ENCODE peak calls at places on chromosomes 1 and 21, in four cellular contexts. W, V, F and J are unnamed samples.

GRCh38 chr1:208025036-208025435 is 114.1 kb upstream of the CD34 start:
- DNase-seq in F (no peak), W (no peak), V (no peak), J (no peak)

GRCh38 chr1:153842006-153842471 is 66.8 kb downstream of the SLC27A3 start:
- DNase-seq in V (no peak), W (no peak), F (no peak), J (no peak)

GRCh38 chr1:204909109-204909508 is 38.4 kb downstream of the NFASC start:
- DNase-seq in W (no peak), F (no peak), V (no peak), J (no peak)

GRCh38 chr1:17196496-17197180 is 8.3 kb upstream of the PADI1 start:
- DNase-seq in F (no peak), V (no peak), W (no peak), J (no peak)

GRCh38 chr1:107141491-107142369 is 891 bp downstream of the NTNG1 start:
- DNase-seq in W (peak; percentile 16), F (no peak), V (peak; percentile 7), J (peak; percentile 36)

GRCh38 chr1:54384921-54385726 is 21.1 kb downstream of the SSBP3 start:
- DNase-seq in W (no peak), F (no peak), V (no peak), J (no peak)

GRCh38 chr1:228684609-228685008 is 50.7 kb upstream of the RHOU start:
- DNase-seq in F (no peak), V (no peak), W (no peak), J (no peak)

GRCh38 chr21:35697321-35697808 is 363.0 kb downstream of the SETD4 start:
- DNase-seq in V (no peak), F (no peak), W (peak; percentile 28), J (no peak)

GRCh38 chr1:56923207-56923606 is 42.6 kb downstream of the C8B start:
- DNase-seq in V (no peak), F (no peak), W (no peak), J (no peak)

GRCh38 chr1:67097305-67097704 is 37.5 kb downstream of the C1orf141 start:
- DNase-seq in W (no peak), V (peak; percentile 13), F (peak; percentile 13), J (no peak)

GRCh38 chr1:89149229-89149628 is 23.3 kb upstream of the GBP2 start:
- DNase-seq in V (peak; percentile 36), W (peak; percentile 11), F (no peak), J (no peak)

GRCh38 chr1:148318123-148318899 is 164.8 kb downstream of the PPIAL4G start:
- DNase-seq in W (no peak), F (no peak), V (no peak), J (no peak)

GRCh38 chr1:244863491-244864252 is 671 bp downstream of the HNRNPU start:
- DNase-seq in V (no peak), F (no peak), W (no peak), J (no peak)

GRCh38 chr1:181135462-181135781 is 46.9 kb downstream of the IER5 start:
- DNase-seq in F (no peak), V (no peak), W (peak; percentile 76), J (peak; percentile 72)

GRCh38 chr1:156777573-156777972 is 10.2 kb downstream of the PRCC start:
- DNase-seq in F (no peak), V (no peak), W (no peak), J (no peak)

GRCh38 chr1:183528577-183528976 is 56.3 kb downstream of the SMG7 start:
- DNase-seq in W (no peak), F (no peak), V (no peak), J (no peak)

GRCh38 chr1:183537405-183537804 is 52.9 kb downstream of the NCF2 start:
- DNase-seq in F (no peak), W (no peak), V (no peak), J (no peak)

DNA sequence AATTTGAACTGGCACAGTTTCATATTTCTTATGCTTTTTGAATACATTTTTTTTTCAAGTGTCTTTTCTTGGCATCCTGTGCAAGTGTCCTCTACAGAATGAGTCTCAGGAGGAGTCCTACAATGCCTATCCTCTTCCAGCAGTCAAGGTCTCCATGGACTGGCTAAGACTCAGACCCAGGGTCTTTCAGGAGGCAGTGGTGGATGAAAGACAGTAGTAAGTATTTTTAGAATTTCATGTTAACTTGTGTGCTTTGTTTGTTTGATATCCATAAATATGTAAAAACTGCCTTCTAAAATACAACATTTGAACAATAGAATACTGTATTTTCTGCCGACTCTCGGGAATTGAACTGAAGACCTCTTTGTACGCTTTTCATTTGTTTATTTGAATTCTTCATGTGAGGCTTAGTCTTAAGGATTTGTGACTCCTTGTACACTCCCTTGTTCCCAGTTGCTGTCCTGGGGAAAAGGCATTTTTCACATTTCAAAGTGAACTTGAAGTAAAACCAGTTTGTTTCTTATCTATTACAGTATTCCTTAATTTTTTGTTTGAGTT is 56.6 kb downstream of the NCF2 start:
- DNase-seq in V (no peak), W (no peak), F (no peak), J (no peak)
- TF ChIP-seq RNF2 in V (no peak), W (no peak), F (no peak), J (no peak)

GRCh38 chr1:4634793-4635406 is 19.5 kb upstream of the AJAP1 start:
- DNase-seq in V (no peak), F (no peak), W (no peak), J (no peak)

GRCh38 chr1:4636644-4637380 is 17.6 kb upstream of the AJAP1 start:
- DNase-seq in V (no peak), W (no peak), F (no peak), J (no peak)

GRCh38 chr1:4638347-4638734 is 16.1 kb upstream of the AJAP1 start:
- DNase-seq in V (no peak), W (no peak), F (no peak), J (no peak)

GRCh38 chr1:4636186-4636585 is 18.2 kb upstream of the AJAP1 start:
- DNase-seq in W (no peak), V (no peak), F (no peak), J (no peak)

GRCh38 chr1:4637616-4638346 is 16.6 kb upstream of the AJAP1 start:
- DNase-seq in F (no peak), W (no peak), V (no peak), J (no peak)
- TF ChIP-seq RNF2 in F (no peak), W (no peak), V (no peak), J (no peak)

GRCh38 chr1:84095308-84095707 is 48.8 kb upstream of the PRKACB start:
- DNase-seq in W (no peak), F (no peak), V (no peak), J (no peak)

GRCh38 chr1:84086189-84086588 is 57.9 kb upstream of the PRKACB start:
- DNase-seq in F (no peak), W (peak; percentile 42), V (no peak), J (no peak)

GRCh38 chr1:84086616-84087015 is 57.5 kb upstream of the PRKACB start:
- DNase-seq in F (no peak), V (no peak), W (no peak), J (no peak)

GRCh38 chr1:84089470-84090261 is 54.4 kb upstream of the PRKACB start:
- DNase-seq in W (peak; percentile 35), F (no peak), V (peak; percentile 62), J (no peak)

DNA sequence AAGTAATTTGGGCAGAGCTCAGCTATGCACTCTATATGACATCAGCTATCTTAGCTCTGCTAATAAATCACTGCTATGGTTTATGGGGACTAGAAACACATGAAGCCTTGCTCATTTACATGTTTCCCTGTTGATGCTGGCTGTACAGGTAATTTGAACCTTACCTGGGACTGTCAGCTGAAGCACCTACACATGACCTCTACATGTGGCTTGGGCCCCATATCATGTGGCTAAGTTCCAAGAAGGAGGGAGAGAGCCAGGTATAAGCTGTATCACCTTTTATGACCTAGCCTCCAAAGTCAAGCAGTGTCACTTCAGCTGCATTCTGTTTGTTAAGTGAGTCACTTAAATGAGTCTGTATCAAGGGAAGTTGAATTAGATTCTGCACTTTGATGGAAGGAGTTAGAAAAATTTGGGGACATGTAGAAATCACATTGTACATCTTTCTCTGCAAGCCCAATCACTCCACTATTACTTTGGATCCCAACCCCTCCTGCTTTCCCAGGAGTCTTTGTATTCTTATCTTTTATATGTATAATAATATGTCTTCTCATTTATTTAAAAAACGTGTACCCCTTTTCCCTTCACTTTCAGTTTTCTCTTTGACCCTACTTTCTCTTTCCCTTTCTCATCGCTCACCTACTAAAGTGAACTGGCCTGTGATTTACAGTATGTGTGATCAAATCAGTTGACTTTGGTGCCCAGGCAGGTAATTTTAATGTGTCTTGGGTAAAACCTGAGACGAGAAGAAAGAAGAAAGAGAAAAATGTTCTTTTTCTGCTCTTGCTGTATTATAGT is 53.4 kb upstream of the PRKACB start:
- DNase-seq in V (no peak), W (no peak), F (no peak), J (no peak)
- TF ChIP-seq RNF2 in V (no peak), W (no peak), F (no peak), J (no peak)

DNA sequence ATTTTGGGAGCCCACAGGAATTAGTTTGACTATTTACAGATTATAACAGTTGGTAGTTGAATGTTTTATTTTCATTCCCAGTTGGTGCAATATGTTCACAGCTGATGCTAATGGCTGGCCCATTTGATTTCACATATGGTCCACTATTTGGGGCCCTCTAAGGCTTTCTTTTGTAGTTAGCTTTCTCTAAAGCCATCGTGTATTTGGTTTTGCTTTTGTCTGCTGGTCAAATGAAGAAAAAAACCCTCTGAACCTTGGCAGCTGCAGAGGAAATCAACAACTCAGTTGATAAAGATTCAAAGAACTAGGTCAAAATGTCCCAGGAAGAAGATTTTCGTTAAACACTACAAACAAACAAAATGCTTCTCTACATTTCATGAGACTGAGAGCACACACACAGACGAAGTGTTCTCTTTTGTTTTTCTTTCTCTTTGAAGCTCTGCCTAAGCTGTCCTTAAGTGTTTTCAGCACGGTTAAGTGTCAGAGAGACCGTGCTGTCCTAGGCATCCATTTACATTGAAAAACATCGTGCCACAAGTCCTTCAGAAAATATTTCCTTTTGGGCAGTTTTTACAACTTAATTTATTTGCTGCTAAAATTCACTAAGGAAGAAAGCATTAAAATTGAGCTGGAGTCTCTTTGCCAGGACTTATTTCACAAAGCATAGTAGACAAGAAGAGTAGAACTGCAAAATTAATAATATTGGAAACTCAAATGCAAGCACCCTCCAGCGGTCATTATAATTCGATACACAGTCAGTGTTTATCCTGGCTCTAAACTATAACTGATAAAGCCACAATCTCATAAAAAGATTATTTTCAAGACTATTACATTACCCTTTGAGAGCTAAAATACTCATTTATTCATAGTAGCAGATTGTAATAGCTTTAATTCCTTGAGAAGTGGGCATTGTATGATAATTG is 655.1 kb downstream of the RWDD3 start:
- DNase-seq in W (no peak), V (no peak), F (no peak), J (no peak)
- TF ChIP-seq RNF2 in W (no peak), V (no peak), F (no peak), J (no peak)

DNA sequence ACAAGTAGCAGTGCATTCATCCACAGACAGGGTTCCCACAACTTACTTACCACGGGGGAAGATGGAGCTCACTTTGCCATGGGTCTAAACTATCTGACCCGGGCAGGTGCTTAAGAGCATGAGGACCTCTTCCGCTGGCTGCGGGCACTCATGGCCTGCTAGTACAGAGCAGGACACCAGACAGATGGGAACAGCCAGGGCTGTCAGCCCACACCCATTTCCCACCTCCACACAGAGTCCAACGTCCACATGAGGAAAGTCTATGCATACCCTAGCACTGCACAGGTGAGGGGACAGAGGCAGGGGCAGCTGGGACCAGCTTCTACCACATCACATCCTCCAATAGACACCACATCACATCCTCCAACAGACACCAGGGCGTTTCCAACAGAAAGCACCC is 35.8 kb upstream of the PRDM15 start:
- DNase-seq in W (no peak), V (no peak), F (no peak), J (no peak)
- TF ChIP-seq RNF2 in W (no peak), V (no peak), F (no peak), J (no peak)

GRCh38 chr1:80445021-80445420 is 1355.7 kb upstream of the ADGRL2 start:
- DNase-seq in F (no peak), V (no peak), W (no peak), J (no peak)
- TF ChIP-seq RNF2 in F (no peak), V (no peak), W (no peak), J (no peak)